ENCODE peak calls at places on chromosomes 3 and 15, in six cellular contexts. One of them, this sample, is unnamed.

GRCh38 chr3:73774645-73775044 is 149.9 kb upstream of the PDZRN3 start:
- DNase-seq in suprapubic skin: no peak
- DNase-seq in heart left ventricle: no peak
- DNase-seq in breast epithelium: no peak
- DNase-seq in A549: no peak
- DNase-seq in uterus: no peak
- DNase-seq in this sample: no peak

GRCh38 chr15:68325721-68326120 is 48.2 kb downstream of the FEM1B start:
- DNase-seq in suprapubic skin: no peak
- DNase-seq in heart left ventricle: no peak
- DNase-seq in breast epithelium: no peak
- DNase-seq in A549: no peak
- DNase-seq in uterus: no peak
- DNase-seq in this sample: no peak

GRCh38 chr3:52350436-52350835 is 34.3 kb downstream of the DNAH1 start:
- DNase-seq in suprapubic skin: no peak
- DNase-seq in heart left ventricle: no peak
- DNase-seq in breast epithelium: no peak
- DNase-seq in A549: no peak
- DNase-seq in uterus: no peak
- DNase-seq in this sample: no peak

GRCh38 chr15:74977599-74977998 is 17.8 kb upstream of the SCAMP5 start:
- DNase-seq in suprapubic skin: no peak
- DNase-seq in heart left ventricle: no peak
- DNase-seq in breast epithelium: no peak
- DNase-seq in A549: no peak
- DNase-seq in uterus: no peak
- DNase-seq in this sample: no peak

GRCh38 chr15:49606594-49606993 is 14.0 kb downstream of the FAM227B start:
- DNase-seq in suprapubic skin: no peak
- DNase-seq in heart left ventricle: no peak
- DNase-seq in breast epithelium: no peak
- DNase-seq in A549: no peak
- DNase-seq in uterus: no peak
- DNase-seq in this sample: no peak

GRCh38 chr3:55327131-55327920 is 159.8 kb downstream of the WNT5A start:
- DNase-seq in suprapubic skin: no peak
- DNase-seq in heart left ventricle: no peak
- DNase-seq in breast epithelium: no peak
- DNase-seq in A549: no peak
- DNase-seq in uterus: no peak
- DNase-seq in this sample: no peak

GRCh38 chr3:116000315-116000714 is 377.0 kb downstream of the GAP43 start:
- DNase-seq in suprapubic skin: no peak
- DNase-seq in heart left ventricle: no peak
- DNase-seq in breast epithelium: no peak
- DNase-seq in A549: peak; percentile 78
- DNase-seq in uterus: no peak
- DNase-seq in this sample: no peak

GRCh38 chr15:98853161-98853560 is 154.4 kb downstream of the PGPEP1L start:
- DNase-seq in suprapubic skin: peak; percentile 89
- DNase-seq in heart left ventricle: peak; percentile 87
- DNase-seq in breast epithelium: peak; percentile 85
- DNase-seq in A549: peak; percentile 93
- DNase-seq in uterus: peak; percentile 93
- DNase-seq in this sample: peak; percentile 89

GRCh38 chr3:53073553-53074365 is 27.9 kb upstream of the SFMBT1 start:
- DNase-seq in suprapubic skin: no peak
- DNase-seq in heart left ventricle: no peak
- DNase-seq in breast epithelium: peak; percentile 46
- DNase-seq in A549: no peak
- DNase-seq in uterus: no peak
- DNase-seq in this sample: no peak

GRCh38 chr3:184757010-184757651 is 45.3 kb upstream of the MAGEF1 start:
- DNase-seq in suprapubic skin: peak; percentile 88
- DNase-seq in heart left ventricle: peak; percentile 79
- DNase-seq in breast epithelium: no peak
- DNase-seq in A549: no peak
- DNase-seq in uterus: peak; percentile 75
- DNase-seq in this sample: no peak
- H3K27ac ChIP-seq in suprapubic skin: peak overlapping the region; percentile 69
- H3K27ac ChIP-seq in heart left ventricle: peak overlapping the region; percentile 57
- H3K27ac ChIP-seq in breast epithelium: peak overlapping the region; percentile 38
- H3K27ac ChIP-seq in A549: no peak overlapping the region
- H3K27ac ChIP-seq in uterus: peak overlapping the region; percentile 75
- H3K27ac ChIP-seq in this sample: peak overlapping the region; percentile 57

GRCh38 chr3:193712938-193713337 is 119.9 kb downstream of the OPA1 start:
- DNase-seq in suprapubic skin: no peak
- DNase-seq in heart left ventricle: no peak
- DNase-seq in breast epithelium: no peak
- DNase-seq in A549: no peak
- DNase-seq in uterus: no peak
- DNase-seq in this sample: no peak

GRCh38 chr3:193711523-193711963 is 118.5 kb downstream of the OPA1 start:
- DNase-seq in suprapubic skin: no peak
- DNase-seq in heart left ventricle: no peak
- DNase-seq in breast epithelium: no peak
- DNase-seq in A549: no peak
- DNase-seq in uterus: no peak
- DNase-seq in this sample: no peak

GRCh38 chr3:193711165-193711485 is 118.1 kb downstream of the OPA1 start:
- DNase-seq in suprapubic skin: no peak
- DNase-seq in heart left ventricle: no peak
- DNase-seq in breast epithelium: no peak
- DNase-seq in A549: no peak
- DNase-seq in uterus: no peak
- DNase-seq in this sample: no peak

GRCh38 chr3:193710286-193711164 is 117.5 kb downstream of the OPA1 start:
- DNase-seq in suprapubic skin: no peak
- DNase-seq in heart left ventricle: no peak
- DNase-seq in breast epithelium: no peak
- DNase-seq in A549: no peak
- DNase-seq in uterus: no peak
- DNase-seq in this sample: no peak

DNA sequence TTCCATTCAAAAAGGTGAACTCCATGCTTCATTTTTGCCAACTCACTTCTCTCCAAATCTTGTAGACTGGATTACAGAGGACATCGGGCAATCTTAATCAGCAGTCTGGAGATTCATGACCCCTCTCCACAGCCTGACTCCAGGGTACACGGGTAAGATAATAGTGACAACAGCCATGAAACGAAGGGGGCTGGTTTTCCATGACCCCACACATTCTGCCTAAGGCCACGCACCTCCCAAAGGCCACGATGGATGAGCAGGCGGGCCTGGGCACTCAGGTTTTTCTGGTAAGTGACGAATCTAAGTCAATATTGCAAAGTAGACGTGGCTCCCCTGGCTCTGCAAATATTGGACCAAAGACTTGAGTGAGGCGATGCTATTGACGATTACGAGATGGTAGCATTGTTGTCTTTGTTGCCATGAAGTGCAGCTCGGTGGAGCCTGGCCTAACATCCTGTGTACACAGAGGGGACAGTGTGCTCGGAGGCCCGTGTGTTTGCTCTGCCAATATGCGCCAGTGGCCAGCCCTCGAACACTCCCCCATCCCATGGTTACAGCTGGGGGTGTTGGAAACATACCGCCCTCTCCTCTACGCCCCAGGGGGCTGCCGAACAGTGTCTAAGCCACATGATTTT is 119.1 kb downstream of the OPA1 start:
- DNase-seq in suprapubic skin: no peak
- DNase-seq in heart left ventricle: no peak
- DNase-seq in breast epithelium: peak; percentile 80
- DNase-seq in A549: no peak
- DNase-seq in uterus: no peak
- DNase-seq in this sample: peak; percentile 67
- TF ChIP-seq POLR2A in suprapubic skin: no peak
- TF ChIP-seq POLR2A in heart left ventricle: no peak
- TF ChIP-seq POLR2A in breast epithelium: no peak
- TF ChIP-seq POLR2A in A549: no peak
- TF ChIP-seq POLR2A in uterus: no peak
- TF ChIP-seq POLR2A in this sample: no peak

GRCh38 chr15:64599226-64599625 is 138.8 kb downstream of the ZNF609 start:
- DNase-seq in suprapubic skin: no peak
- DNase-seq in heart left ventricle: no peak
- DNase-seq in breast epithelium: no peak
- DNase-seq in A549: no peak
- DNase-seq in uterus: no peak
- DNase-seq in this sample: no peak

GRCh38 chr15:64596701-64597468 is 136.5 kb downstream of the ZNF609 start:
- DNase-seq in suprapubic skin: no peak
- DNase-seq in heart left ventricle: peak; percentile 10
- DNase-seq in breast epithelium: no peak
- DNase-seq in A549: peak; percentile 55
- DNase-seq in uterus: no peak
- DNase-seq in this sample: no peak

GRCh38 chr15:64599716-64600115 is 139.3 kb downstream of the ZNF609 start:
- DNase-seq in suprapubic skin: no peak
- DNase-seq in heart left ventricle: no peak
- DNase-seq in breast epithelium: no peak
- DNase-seq in A549: peak; percentile 22
- DNase-seq in uterus: no peak
- DNase-seq in this sample: no peak

GRCh38 chr15:64600794-64601193 is 140.4 kb downstream of the ZNF609 start:
- DNase-seq in suprapubic skin: no peak
- DNase-seq in heart left ventricle: no peak
- DNase-seq in breast epithelium: no peak
- DNase-seq in A549: no peak
- DNase-seq in uterus: no peak
- DNase-seq in this sample: no peak

GRCh38 chr15:64597469-64597806 is 137.1 kb downstream of the ZNF609 start:
- DNase-seq in suprapubic skin: no peak
- DNase-seq in heart left ventricle: no peak
- DNase-seq in breast epithelium: no peak
- DNase-seq in A549: no peak
- DNase-seq in uterus: no peak
- DNase-seq in this sample: no peak
- H3K27ac ChIP-seq in suprapubic skin: no peak overlapping the region
- H3K27ac ChIP-seq in heart left ventricle: no peak overlapping the region
- H3K27ac ChIP-seq in breast epithelium: no peak overlapping the region
- H3K27ac ChIP-seq in A549: no peak overlapping the region
- H3K27ac ChIP-seq in uterus: peak overlapping the region; percentile 52
- H3K27ac ChIP-seq in this sample: no peak overlapping the region

DNA sequence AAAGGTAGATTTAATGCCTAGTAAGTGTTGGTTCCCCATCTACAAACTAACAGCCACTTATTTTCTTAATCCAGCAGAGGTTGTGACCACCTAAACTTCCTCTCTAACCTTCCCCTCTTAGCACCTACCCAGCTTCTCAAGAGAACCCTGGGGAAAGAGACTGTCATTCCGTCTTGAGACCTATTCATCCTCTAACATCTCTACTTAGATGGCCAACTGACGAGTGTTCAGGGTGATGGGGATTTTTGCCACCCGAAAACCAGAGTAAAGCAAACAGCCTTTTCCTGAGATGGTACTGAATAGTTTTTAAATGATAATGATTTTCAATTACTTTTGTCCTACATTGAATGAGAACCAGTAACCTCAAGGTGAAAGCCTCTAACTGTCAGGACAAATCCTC is 9.3 kb upstream of the GBE1 start:
- DNase-seq in suprapubic skin: no peak
- DNase-seq in heart left ventricle: no peak
- DNase-seq in breast epithelium: no peak
- DNase-seq in A549: no peak
- DNase-seq in uterus: no peak
- DNase-seq in this sample: no peak
- TF ChIP-seq POLR2A in suprapubic skin: no peak
- TF ChIP-seq POLR2A in heart left ventricle: no peak
- TF ChIP-seq POLR2A in breast epithelium: no peak
- TF ChIP-seq POLR2A in A549: no peak
- TF ChIP-seq POLR2A in uterus: no peak
- TF ChIP-seq POLR2A in this sample: no peak

GRCh38 chr15:57861039-57861638 is 154.6 kb downstream of the POLR2M start:
- DNase-seq in suprapubic skin: no peak
- DNase-seq in heart left ventricle: peak; percentile 38
- DNase-seq in breast epithelium: no peak
- DNase-seq in A549: peak; percentile 74
- DNase-seq in uterus: no peak
- DNase-seq in this sample: peak; percentile 37
- H3K27ac ChIP-seq in suprapubic skin: no peak overlapping the region
- H3K27ac ChIP-seq in heart left ventricle: no peak overlapping the region
- H3K27ac ChIP-seq in breast epithelium: no peak overlapping the region
- H3K27ac ChIP-seq in A549: no peak overlapping the region
- H3K27ac ChIP-seq in uterus: peak overlapping the region; percentile 55
- H3K27ac ChIP-seq in this sample: no peak overlapping the region

This sample was measured in prostate gland.